ENCODE peak calls at places on chromosomes 6 and 20, in seven cellular contexts. D, N, Z, Q, C, R and U are unnamed samples.

GRCh38 chr6:166751051-166751595 is 124.1 kb upstream of the RPS6KA2 start:
- DNase-seq in D (peak; percentile 25), N (peak; percentile 10), Z (no peak), Q (peak; percentile 43), C (no peak), R (no peak), U (no peak)

GRCh38 chr6:137744877-137745276 is 122.2 kb upstream of the TNFAIP3 start:
- DNase-seq in D (no peak), N (peak; percentile 76), Z (no peak), Q (no peak), C (no peak), R (no peak), U (no peak)

GRCh38 chr6:128509709-128510108 is 10.7 kb downstream of the PTPRK start:
- DNase-seq in D (no peak), N (no peak), Z (no peak), Q (no peak), C (no peak), R (no peak), U (no peak)

GRCh38 chr6:52670502-52671409 is at the start of gene TMEM14A:
- DNase-seq in D (peak; percentile 86), N (peak; percentile 96), Z (peak; percentile 98), Q (peak; percentile 96), C (peak; percentile 91), R (peak; percentile 90), U (peak; percentile 93)

GRCh38 chr6:4281341-4282293 is 146.2 kb upstream of the ECI2 start:
- DNase-seq in D (peak; percentile 63), N (peak; percentile 70), Z (peak; percentile 58), Q (peak; percentile 96), C (peak; percentile 81), R (peak; percentile 4), U (peak; percentile 76)

GRCh38 chr6:128390168-128390567 is 130.2 kb downstream of the PTPRK start:
- DNase-seq in D (no peak), N (no peak), Z (no peak), Q (no peak), C (no peak), R (no peak), U (no peak)

GRCh38 chr6:113813207-113813606 is 43.9 kb upstream of the MARCKS start:
- DNase-seq in D (peak; percentile 87), N (no peak), Z (no peak), Q (no peak), C (no peak), R (no peak), U (no peak)

GRCh38 chr6:34813028-34813742 is 21.3 kb downstream of the BLTP3A start:
- DNase-seq in D (no peak), N (no peak), Z (no peak), Q (no peak), C (no peak), R (no peak), U (no peak)

GRCh38 chr20:56460459-56460858 is 8.0 kb upstream of the RTF2 start:
- DNase-seq in D (no peak), N (no peak), Z (no peak), Q (no peak), C (no peak), R (peak; percentile 54), U (no peak)

GRCh38 chr6:105087571-105088211 is 92.1 kb downstream of the POPDC3 start:
- DNase-seq in D (peak; percentile 70), N (peak; percentile 63), Z (peak; percentile 23), Q (peak; percentile 32), C (peak; percentile 76), R (peak; percentile 32), U (peak; percentile 58)

GRCh38 chr6:32129297-32130088 is 595 bp downstream of the FKBPL start:
- DNase-seq in D (no peak), N (no peak), Z (no peak), Q (no peak), C (no peak), R (no peak), U (no peak)